ENCODE peak calls at places on chromosomes 3 and 15, in ten cellular contexts. P is ovary, Y is GM23338, H is astrocyte, V is bronchial epithelial cell, W is psoas muscle, L is brain microvascular endothelial cell, R is glutamatergic neuron, X is pancreas, A is endothelial cell. N is an unnamed sample.

GRCh38 chr3:172596394-172596706 is 73.1 kb upstream of the TNFSF10 start:
- DNase-seq in V (no peak), L (no peak), P (no peak), X (no peak), A (no peak), R (no peak), H (no peak), W (no peak), Y (no peak), N (no peak)

GRCh38 chr3:128424508-128425069 is 42.1 kb downstream of the DNAJB8 start:
- DNase-seq in P (no peak), R (no peak), H (peak), L (no peak), X (no peak), V (no peak), A (no peak), W (no peak), Y (no peak), N (no peak)

GRCh38 chr3:15768421-15769255 is 29.1 kb downstream of the ANKRD28 start:
- DNase-seq in L (peak), X (no peak), H (peak), A (no peak), V (peak), R (no peak), Y (no peak), W (peak), P (peak), N (no peak)

GRCh38 chr3:133408961-133409360 is 9.1 kb downstream of the BFSP2 start:
- DNase-seq in L (peak), Y (no peak), A (no peak), R (no peak), P (no peak), V (no peak), X (no peak), H (peak), W (no peak), N (no peak)

GRCh38 chr3:28134792-28135375 is 106.5 kb upstream of the CMC1 start:
- DNase-seq in Y (no peak), A (no peak), V (no peak), X (no peak), H (no peak), L (no peak), R (no peak), P (no peak), W (no peak), N (no peak)

GRCh38 chr3:194194051-194194756 is 58.3 kb downstream of the HES1 start:
- DNase-seq in X (no peak), Y (no peak), V (no peak), L (no peak), H (no peak), R (no peak), P (no peak), W (no peak), A (no peak), N (peak)

GRCh38 chr3:66593978-66594377 is 93.2 kb upstream of the LRIG1 start:
- DNase-seq in A (no peak), R (no peak), H (peak), X (no peak), V (peak), W (no peak), L (peak), P (no peak), Y (no peak), N (no peak)

GRCh38 chr15:22262613-22263020 is 182.3 kb downstream of the OR4M2 start:
- DNase-seq in R (no peak), A (no peak), P (no peak), Y (no peak), W (no peak), V (no peak), X (no peak), H (no peak), L (no peak), N (peak)

GRCh38 chr3:89947357-89947954 is 840.0 kb downstream of the EPHA3 start:
- DNase-seq in X (no peak), R (no peak), V (no peak), Y (no peak), W (no peak), H (no peak), P (no peak), A (no peak), L (no peak), N (no peak)

GRCh38 chr3:46996689-46997452 is 17.4 kb downstream of the NBEAL2 start:
- DNase-seq in R (no peak), P (no peak), Y (no peak), X (peak), W (peak), A (no peak), H (no peak), L (no peak), V (peak), N (no peak)

GRCh38 chr3:71872256-71872655 is 87.3 kb upstream of the PROK2 start:
- DNase-seq in L (no peak), A (no peak), Y (no peak), H (no peak), W (no peak), X (no peak), V (no peak), R (no peak), P (no peak), N (no peak)

GRCh38 chr3:164024786-164025185 is 1053.5 kb downstream of the SI start:
- DNase-seq in L (no peak), P (no peak), H (no peak), Y (no peak), V (no peak), A (no peak), X (no peak), W (no peak), R (no peak), N (no peak)

GRCh38 chr3:109563149-109563548 is 225.8 kb upstream of the DPPA4 start:
- DNase-seq in P (no peak), Y (peak), L (no peak), R (no peak), H (no peak), W (no peak), A (no peak), V (no peak), X (no peak), N (peak)

GRCh38 chr3:125045965-125046364 is 9.8 kb downstream of the HEG1 start:
- DNase-seq in X (no peak), P (no peak), V (peak), R (no peak), H (peak), A (no peak), L (peak), W (no peak), Y (no peak), N (no peak)

GRCh38 chr15:25242957-25243799 is 195.6 kb downstream of the UBE3A start:
- DNase-seq in Y (no peak), X (peak), R (peak), V (no peak), A (no peak), H (no peak), W (peak), L (no peak), P (peak), N (no peak)

DNA sequence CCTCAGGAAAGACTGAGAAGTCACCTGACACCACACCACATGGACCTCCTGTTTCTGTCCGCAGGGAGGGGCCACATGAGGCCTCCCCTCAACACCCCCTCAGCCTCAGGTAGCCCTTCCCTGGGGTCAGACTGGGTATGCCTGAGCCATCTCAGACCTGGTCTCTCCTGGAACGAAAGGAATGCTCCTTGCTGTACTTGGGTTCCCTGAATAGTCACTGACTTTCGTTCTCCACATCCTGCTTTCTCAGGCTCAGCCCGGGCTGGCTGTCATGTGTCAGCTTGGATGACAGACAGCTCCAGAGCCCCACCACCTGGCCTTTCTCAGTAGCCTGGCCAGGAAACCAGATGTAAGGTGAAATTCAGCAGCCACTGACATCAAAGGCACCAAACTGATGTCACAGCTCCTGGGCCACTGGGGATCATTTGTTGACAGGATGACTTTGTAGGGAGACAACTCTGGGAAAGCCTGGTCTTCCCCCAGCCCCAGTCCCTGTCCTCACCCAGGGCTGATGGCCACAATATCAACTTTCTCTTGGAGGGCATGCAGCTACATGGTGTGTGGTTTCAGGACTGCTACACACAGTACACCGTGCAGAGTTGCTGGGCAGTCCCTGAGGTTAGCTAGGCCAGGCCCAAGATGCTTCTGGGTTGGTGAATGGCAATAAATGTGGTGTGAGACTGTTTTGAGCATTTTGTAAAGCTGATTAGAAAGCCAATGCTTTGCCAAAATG is 141.4 kb upstream of the MRPS22 start:
- DNase-seq in R (peak), A (peak), Y (peak), V (peak), H (no peak), W (no peak), X (peak), L (no peak), P (no peak), N (peak)
- TF ChIP-seq CTCF in R (no peak), A (no peak), Y (peak), V (peak), H (no peak), W (no peak), X (no peak), L (no peak), P (no peak), N (no peak)

DNA sequence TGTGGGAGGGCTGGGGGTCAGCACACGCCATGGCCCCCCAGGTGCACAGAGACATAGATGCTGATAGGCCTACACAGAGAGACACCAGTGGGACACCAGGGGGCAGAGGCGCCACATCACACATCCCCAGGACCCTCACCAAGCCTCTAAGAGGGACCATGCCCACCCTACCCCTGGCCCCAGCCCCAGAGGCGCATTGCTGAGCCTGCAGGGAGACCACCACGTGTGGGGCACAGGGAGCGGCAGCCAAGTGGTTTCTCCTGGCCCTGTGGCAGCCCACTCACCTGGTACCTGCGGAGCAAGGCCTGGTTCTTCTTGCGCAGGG is 1.2 kb downstream of the CCDC9B start:
- DNase-seq in H (no peak), X (no peak), L (no peak), V (no peak), P (no peak), Y (peak), W (no peak), A (no peak), R (no peak), N (no peak)
- TF ChIP-seq CTCF in H (no peak), X (no peak), L (peak), V (peak), P (no peak), Y (peak), W (peak), A (no peak), R (no peak), N (no peak)

GRCh38 chr3:104988491-104988890 is 378.2 kb upstream of the ALCAM start:
- DNase-seq in X (no peak), P (no peak), L (no peak), V (peak), R (no peak), A (no peak), Y (no peak), H (no peak), W (no peak), N (no peak)

GRCh38 chr3:104990758-104991157 is 376.0 kb upstream of the ALCAM start:
- DNase-seq in H (no peak), X (no peak), V (no peak), A (no peak), W (no peak), R (no peak), L (no peak), Y (no peak), P (no peak), N (no peak)

GRCh38 chr3:104992618-104993017 is 374.1 kb upstream of the ALCAM start:
- DNase-seq in W (no peak), H (no peak), V (no peak), R (no peak), X (no peak), L (no peak), Y (no peak), A (no peak), P (no peak), N (no peak)

GRCh38 chr3:104989878-104990277 is 376.8 kb upstream of the ALCAM start:
- DNase-seq in Y (no peak), R (no peak), H (peak), L (no peak), A (no peak), P (no peak), V (no peak), X (no peak), W (no peak), N (no peak)

GRCh38 chr3:104987859-104988258 is 378.9 kb upstream of the ALCAM start:
- DNase-seq in P (no peak), X (no peak), A (no peak), L (no peak), R (no peak), W (no peak), V (peak), H (no peak), Y (peak), N (no peak)
- TF ChIP-seq CTCF in P (no peak), X (no peak), A (peak), L (peak), R (no peak), W (no peak), V (no peak), H (no peak), Y (peak), N (no peak)

GRCh38 chr15:50686468-50687301 is at the start of gene TRPM7:
- DNase-seq in W (peak), V (peak), Y (peak), H (peak), A (peak), X (peak), P (peak), L (peak), R (peak), N (peak)
- TF ChIP-seq CTCF in W (no peak), V (no peak), Y (no peak), H (no peak), A (no peak), X (no peak), P (no peak), L (peak), R (no peak), N (no peak)

GRCh38 chr3:192207661-192208060 is 519.7 kb downstream of the FGF12 start:
- DNase-seq in R (no peak), A (no peak), P (no peak), H (peak), L (no peak), Y (no peak), W (no peak), V (no peak), X (no peak), N (no peak)

GRCh38 chr3:192207239-192207638 is 520.1 kb downstream of the FGF12 start:
- DNase-seq in R (no peak), H (peak), A (no peak), L (no peak), X (no peak), W (no peak), V (peak), P (no peak), Y (no peak), N (no peak)

GRCh38 chr3:192216067-192216466 is 511.3 kb downstream of the FGF12 start:
- DNase-seq in W (no peak), P (no peak), L (no peak), V (no peak), R (no peak), A (no peak), Y (no peak), H (no peak), X (no peak), N (no peak)

GRCh38 chr3:192212979-192213378 is 514.4 kb downstream of the FGF12 start:
- DNase-seq in W (no peak), V (no peak), L (no peak), X (no peak), Y (no peak), A (no peak), R (no peak), H (no peak), P (no peak), N (no peak)

GRCh38 chr3:192212335-192212734 is 515.0 kb downstream of the FGF12 start:
- DNase-seq in H (no peak), Y (no peak), R (no peak), A (no peak), L (no peak), P (no peak), V (no peak), X (no peak), W (no peak), N (no peak)
- TF ChIP-seq CTCF in H (no peak), Y (peak), R (no peak), A (peak), L (peak), P (no peak), V (no peak), X (no peak), W (no peak), N (no peak)

DNA sequence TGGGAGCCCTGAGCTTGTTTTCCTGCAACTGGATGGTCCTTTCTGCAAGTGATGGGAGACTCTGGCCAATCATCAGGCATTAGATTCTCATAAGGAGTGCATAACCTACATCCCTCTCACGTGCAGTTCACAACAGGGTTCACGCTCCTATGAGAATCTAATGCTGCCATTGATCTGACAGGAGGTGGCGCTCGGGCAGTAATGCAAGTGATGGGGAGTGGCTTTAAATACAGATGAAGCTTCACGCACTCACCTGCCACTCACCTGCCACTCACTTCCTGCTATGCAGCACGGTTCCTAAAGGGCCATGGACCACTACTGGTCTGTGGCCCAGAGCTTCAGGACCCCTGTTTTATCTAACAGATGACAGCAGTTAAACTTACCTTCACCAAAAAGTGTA is 21.4 kb downstream of the CSNK1G1 start:
- DNase-seq in V (peak), L (no peak), R (no peak), X (no peak), P (no peak), Y (peak), H (no peak), A (no peak), W (no peak), N (peak)
- TF ChIP-seq CTCF in V (no peak), L (no peak), R (no peak), X (no peak), P (no peak), Y (peak), H (no peak), A (no peak), W (no peak), N (no peak)

DNA sequence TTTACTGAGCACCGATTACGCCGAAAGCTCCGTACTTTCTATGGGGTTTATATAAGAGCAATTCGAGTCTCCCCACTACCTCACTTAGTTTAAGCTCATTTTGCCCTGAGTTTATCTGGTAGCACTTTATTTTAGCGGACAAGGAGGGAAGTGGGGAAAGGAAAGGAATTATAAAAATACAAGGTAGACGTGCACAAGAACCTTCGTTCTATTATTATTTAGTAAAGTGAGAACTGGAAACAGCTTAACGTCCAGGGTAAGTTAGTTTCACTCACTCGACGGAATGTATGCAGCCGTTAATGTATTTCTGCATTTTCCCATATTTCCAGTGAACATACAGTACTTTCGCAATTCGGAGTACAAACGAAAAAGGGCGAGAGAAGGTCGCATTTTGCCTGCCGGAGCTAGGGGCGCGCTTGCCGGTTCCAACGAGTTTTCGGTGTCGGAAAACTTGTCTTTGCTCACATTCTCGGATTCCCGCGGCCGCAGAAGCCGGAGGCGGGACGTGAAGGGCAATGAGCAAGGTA is 1.2 kb upstream of the STT3B start:
- DNase-seq in H (peak), W (no peak), R (no peak), Y (no peak), X (no peak), A (no peak), L (peak), V (peak), P (no peak), N (peak)
- TF ChIP-seq CTCF in H (no peak), W (no peak), R (no peak), Y (peak), X (no peak), A (no peak), L (peak), V (peak), P (peak), N (no peak)

GRCh38 chr15:68333775-68334470 is 56.4 kb downstream of the FEM1B start:
- DNase-seq in H (peak), R (no peak), X (peak), L (peak), P (no peak), Y (no peak), A (no peak), W (peak), V (no peak), N (no peak)

GRCh38 chr15:68335655-68336054 is 58.1 kb downstream of the FEM1B start:
- DNase-seq in P (no peak), Y (no peak), X (no peak), R (no peak), W (no peak), L (no peak), H (no peak), V (no peak), A (no peak), N (no peak)

GRCh38 chr15:68335251-68335650 is 57.7 kb downstream of the FEM1B start:
- DNase-seq in A (no peak), R (no peak), H (peak), W (peak), Y (no peak), P (no peak), V (no peak), X (no peak), L (no peak), N (no peak)

GRCh38 chr15:68332266-68332665 is 54.7 kb downstream of the FEM1B start:
- DNase-seq in Y (no peak), W (no peak), H (no peak), V (no peak), P (no peak), L (no peak), R (no peak), X (no peak), A (no peak), N (no peak)

GRCh38 chr15:68334661-68335124 is 57.1 kb downstream of the FEM1B start:
- DNase-seq in H (peak), X (no peak), L (peak), R (no peak), P (no peak), A (no peak), Y (no peak), W (no peak), V (no peak), N (no peak)
- TF ChIP-seq CTCF in H (no peak), X (no peak), L (peak), R (no peak), P (no peak), A (no peak), Y (no peak), W (no peak), V (no peak), N (no peak)

GRCh38 chr3:148208975-148209374 is 488.7 kb upstream of the AGTR1 start:
- DNase-seq in X (no peak), R (no peak), L (no peak), W (no peak), V (peak), P (no peak), A (no peak), H (no peak), Y (no peak), N (no peak)

GRCh38 chr3:148203263-148204010 is 494.3 kb upstream of the AGTR1 start:
- DNase-seq in V (no peak), A (no peak), L (peak), X (no peak), W (no peak), H (no peak), R (no peak), Y (no peak), P (no peak), N (no peak)

GRCh38 chr3:148211725-148212124 is 486.0 kb upstream of the AGTR1 start:
- DNase-seq in V (peak), L (peak), P (no peak), X (no peak), Y (no peak), A (no peak), H (peak), W (no peak), R (no peak), N (no peak)

GRCh38 chr3:148202386-148202785 is 495.3 kb upstream of the AGTR1 start:
- DNase-seq in L (no peak), W (no peak), X (no peak), R (no peak), P (no peak), V (no peak), Y (no peak), A (no peak), H (no peak), N (no peak)

GRCh38 chr3:148205945-148206845 is 491.5 kb upstream of the AGTR1 start:
- DNase-seq in W (no peak), H (no peak), X (no peak), P (no peak), R (no peak), A (no peak), V (no peak), Y (no peak), L (no peak), N (no peak)
- TF ChIP-seq CTCF in W (no peak), H (no peak), X (no peak), P (no peak), R (no peak), A (no peak), V (no peak), Y (no peak), L (no peak), N (no peak)

N was measured in activated CD8-positive, alpha-beta T cell treated with anti-CD3 and anti-CD28 coated beads for 36 hours.